ENCODE peak calls at places on chromosome 4, in seven cellular contexts. V, R, L, W, B, I and Y are unnamed samples.

GRCh38 chr4:114263233-114263632 is 283.8 kb upstream of the ARSJ start:
- DNase-seq in V (peak; percentile 47), R (peak; percentile 35), L (no peak), W (peak; percentile 77), B (no peak), I (no peak), Y (peak; percentile 81)

GRCh38 chr4:108480881-108481280 is 139.5 kb upstream of the RPL34 start:
- DNase-seq in V (no peak), R (no peak), L (no peak), W (no peak), B (no peak), I (no peak), Y (no peak)

GRCh38 chr4:159370316-159370715 is 267.4 kb downstream of the RAPGEF2 start:
- DNase-seq in V (no peak), R (no peak), L (peak; percentile 45), W (no peak), B (no peak), I (no peak), Y (no peak)

GRCh38 chr4:184817494-184818215 is 8.1 kb downstream of the ACSL1 start:
- DNase-seq in V (no peak), R (no peak), L (no peak), W (no peak), B (no peak), I (no peak), Y (no peak)

GRCh38 chr4:137644201-137644600 is 111.9 kb upstream of the PCDH18 start:
- DNase-seq in V (peak; percentile 9), R (no peak), L (no peak), W (peak; percentile 78), B (no peak), I (no peak), Y (peak; percentile 62)

GRCh38 chr4:152500798-152501434 is 35.0 kb downstream of the FBXW7 start:
- DNase-seq in V (peak; percentile 90), R (peak; percentile 87), L (peak; percentile 93), W (peak; percentile 82), B (peak; percentile 65), I (peak; percentile 30), Y (peak; percentile 93)

GRCh38 chr4:48620093-48620492 is 130.0 kb downstream of the ZAR1 start:
- DNase-seq in V (no peak), R (no peak), L (no peak), W (no peak), B (no peak), I (no peak), Y (no peak)

GRCh38 chr4:173169428-173170209 is 1.0 kb downstream of the GALNT7 start:
- DNase-seq in V (peak; percentile 20), R (peak; percentile 73), L (peak; percentile 86), W (peak; percentile 81), B (no peak), I (peak; percentile 34), Y (peak; percentile 62)

GRCh38 chr4:81447551-81448266 is 24.0 kb downstream of the RASGEF1B start:
- DNase-seq in V (no peak), R (no peak), L (no peak), W (no peak), B (no peak), I (no peak), Y (peak; percentile 39)

GRCh38 chr4:141654098-141654497 is 17.7 kb downstream of the IL15 start:
- DNase-seq in V (peak; percentile 65), R (peak; percentile 29), L (peak; percentile 78), W (peak; percentile 34), B (no peak), I (no peak), Y (peak; percentile 47)

GRCh38 chr4:137283737-137284136 is 248.6 kb downstream of the PCDH18 start:
- DNase-seq in V (peak; percentile 49), R (peak; percentile 26), L (peak; percentile 30), W (peak; percentile 52), B (no peak), I (no peak), Y (peak; percentile 39)

GRCh38 chr4:69984030-69984443 is 11.7 kb upstream of the STATH start:
- DNase-seq in V (peak; percentile 79), R (no peak), L (no peak), W (no peak), B (peak; percentile 79), I (no peak), Y (no peak)

GRCh38 chr4:98659741-98660507 is 1.5 kb upstream of the TSPAN5 start:
- DNase-seq in V (peak; percentile 76), R (peak; percentile 82), L (no peak), W (peak; percentile 74), B (peak; percentile 26), I (peak; percentile 25), Y (peak; percentile 58)

GRCh38 chr4:98519268-98519993 is 139.0 kb downstream of the TSPAN5 start:
- DNase-seq in V (no peak), R (peak; percentile 33), L (no peak), W (peak; percentile 63), B (peak; percentile 61), I (no peak), Y (peak; percentile 76)

GRCh38 chr4:56261027-56261426 is 126.3 kb downstream of the AASDH start:
- DNase-seq in V (no peak), R (no peak), L (no peak), W (no peak), B (no peak), I (no peak), Y (no peak)

GRCh38 chr4:16505726-16506125 is 279.5 kb upstream of the TAPT1 start:
- DNase-seq in V (peak; percentile 20), R (peak; percentile 3), L (peak; percentile 72), W (peak; percentile 39), B (no peak), I (no peak), Y (peak; percentile 23)

GRCh38 chr4:118682928-118683327 is 2.3 kb upstream of the METTL14 start:
- DNase-seq in V (peak; percentile 45), R (peak; percentile 31), L (peak; percentile 48), W (peak; percentile 71), B (peak; percentile 30), I (peak; percentile 13), Y (peak; percentile 41)

GRCh38 chr4:113893546-113893945 is 85.9 kb downstream of the ARSJ start:
- DNase-seq in V (peak; percentile 29), R (no peak), L (no peak), W (peak; percentile 33), B (peak; percentile 14), I (no peak), Y (peak; percentile 32)

GRCh38 chr4:95051689-95052026 is 293.9 kb downstream of the BMPR1B start:
- DNase-seq in V (no peak), R (no peak), L (no peak), W (no peak), B (no peak), I (no peak), Y (no peak)

GRCh38 chr4:8221476-8221875 is 22.4 kb downstream of the SH3TC1 start:
- DNase-seq in V (no peak), R (peak; percentile 78), L (no peak), W (peak; percentile 77), B (no peak), I (no peak), Y (peak; percentile 10)

GRCh38 chr4:55723403-55723802 is 87.3 kb upstream of the NMU start:
- DNase-seq in V (no peak), R (no peak), L (no peak), W (no peak), B (no peak), I (no peak), Y (no peak)

GRCh38 chr4:72076562-72076961 is 44.8 kb downstream of the NPFFR2 start:
- DNase-seq in V (peak; percentile 67), R (peak; percentile 44), L (peak; percentile 37), W (peak; percentile 1), B (no peak), I (no peak), Y (no peak)

GRCh38 chr4:70996014-70996353 is 2.5 kb downstream of the DCK start:
- DNase-seq in V (no peak), R (no peak), L (no peak), W (peak; percentile 20), B (no peak), I (no peak), Y (no peak)
- H3K4me2 ChIP-seq in V (peak overlapping the region; percentile 89), R (no peak overlapping the region), L (no peak overlapping the region), W (peak overlapping the region; percentile 45), B (peak overlapping the region; percentile 57), I (no peak overlapping the region), Y (peak overlapping the region; percentile 70)

GRCh38 chr4:29009908-29010307 is 1710.3 kb upstream of the PCDH7 start:
- DNase-seq in V (no peak), R (no peak), L (peak; percentile 33), W (no peak), B (no peak), I (no peak), Y (no peak)

GRCh38 chr4:29002151-29002550 is 1718.0 kb upstream of the PCDH7 start:
- DNase-seq in V (no peak), R (no peak), L (peak; percentile 96), W (no peak), B (no peak), I (no peak), Y (no peak)

DNA sequence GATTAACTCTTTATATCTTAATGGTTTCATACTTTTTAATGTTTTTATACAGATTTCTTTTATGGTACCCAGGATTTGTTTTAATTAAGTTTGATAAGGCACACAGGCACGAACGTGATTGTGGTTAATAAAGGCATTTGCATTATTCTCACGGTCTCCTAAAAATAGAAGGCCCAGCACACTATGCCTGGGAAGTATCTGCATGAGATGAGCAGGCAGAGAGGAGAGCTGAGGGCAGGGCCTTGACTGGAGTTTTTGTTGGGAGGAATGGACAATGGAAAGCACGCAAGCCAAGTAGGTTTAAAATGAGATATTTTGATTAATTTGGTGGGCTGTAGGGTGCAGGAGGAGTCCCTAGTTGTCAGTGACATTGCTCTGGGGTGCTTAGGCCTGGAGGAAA is 1714.3 kb upstream of the PCDH7 start:
- DNase-seq in V (no peak), R (no peak), L (no peak), W (no peak), B (no peak), I (no peak), Y (no peak)
- H3K4me1 ChIP-seq in V (no peaks in the 10 kb centered on the region), R (no peaks in the 10 kb centered on the region), L (no peaks in the 10 kb centered on the region), W (no peaks in the 10 kb centered on the region), B (no peaks in the 10 kb centered on the region), I (no peaks in the 10 kb centered on the region), Y (no peaks in the 10 kb centered on the region)

GRCh38 chr4:76977113-76977512 is 27.6 kb downstream of the SEPTIN11 start:
- DNase-seq in V (no peak), R (no peak), L (no peak), W (no peak), B (no peak), I (no peak), Y (no peak)
- H3K4me2 ChIP-seq in V (peak overlapping the region; percentile 45), R (no peak overlapping the region), L (no peak overlapping the region), W (peak overlapping the region; percentile 66), B (no peak overlapping the region), I (no peak overlapping the region), Y (no peak overlapping the region)

GRCh38 chr4:92516450-92516849 is 212.7 kb downstream of the GRID2 start:
- DNase-seq in V (no peak), R (no peak), L (no peak), W (no peak), B (no peak), I (no peak), Y (no peak)

GRCh38 chr4:92519727-92520126 is 216.0 kb downstream of the GRID2 start:
- DNase-seq in V (no peak), R (no peak), L (peak; percentile 60), W (no peak), B (no peak), I (no peak), Y (no peak)

GRCh38 chr4:92520563-92520962 is 216.8 kb downstream of the GRID2 start:
- DNase-seq in V (no peak), R (no peak), L (peak; percentile 100), W (no peak), B (no peak), I (no peak), Y (no peak)

DNA sequence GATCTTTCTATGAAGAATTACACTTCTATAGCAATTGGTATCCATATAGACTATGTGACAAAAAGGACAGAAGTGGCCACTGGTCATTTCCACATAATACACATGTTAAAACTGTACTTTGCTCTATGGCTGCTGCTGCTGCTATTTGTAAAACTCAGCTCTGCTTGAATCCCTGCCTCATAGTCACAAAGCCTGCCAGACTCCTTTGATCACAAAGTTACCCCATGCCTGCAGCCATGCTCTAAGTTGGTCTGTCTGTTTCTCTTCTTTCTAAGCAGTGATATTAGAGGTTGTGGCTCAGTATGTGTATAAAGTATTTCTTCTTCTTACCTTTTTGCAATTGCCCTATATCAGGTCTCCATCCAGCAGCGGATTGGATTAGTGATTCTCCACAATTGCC is 210.9 kb downstream of the GRID2 start:
- DNase-seq in V (no peak), R (no peak), L (no peak), W (no peak), B (no peak), I (no peak), Y (no peak)
- H3K4me1 ChIP-seq in V (no peaks in the 10 kb centered on the region), R (no peaks in the 10 kb centered on the region), L (peaks cover 2% of the 10 kb centered on the region), W (no peaks in the 10 kb centered on the region), B (no peaks in the 10 kb centered on the region), I (no peaks in the 10 kb centered on the region), Y (no peaks in the 10 kb centered on the region)